ENCODE peak calls at places on chromosomes 5 and 9, in six cellular contexts. One of them, this sample, is unnamed.

GRCh38 chr5:145937432-145938250 is 1.3 kb downstream of the SH3RF2 start:
- DNase-seq in left kidney: no peak
- DNase-seq in tibial artery: no peak
- DNase-seq in HCEC 1CT: peak
- DNase-seq in NCI-H2081: no peak
- DNase-seq in naive thymus-derived CD8-positive, alpha-beta T cell: no peak
- DNase-seq in this sample: peak

GRCh38 chr5:149765932-149766331 is 35.8 kb downstream of the PPARGC1B start:
- DNase-seq in left kidney: no peak
- DNase-seq in tibial artery: no peak
- DNase-seq in HCEC 1CT: peak
- DNase-seq in NCI-H2081: no peak
- DNase-seq in naive thymus-derived CD8-positive, alpha-beta T cell: no peak
- DNase-seq in this sample: no peak

GRCh38 chr5:119287547-119288073 is 68.2 kb upstream of the TNFAIP8 start:
- DNase-seq in left kidney: no peak
- DNase-seq in tibial artery: no peak
- DNase-seq in HCEC 1CT: no peak
- DNase-seq in NCI-H2081: no peak
- DNase-seq in naive thymus-derived CD8-positive, alpha-beta T cell: peak
- DNase-seq in this sample: no peak

GRCh38 chr9:118928723-118929122 is 440.5 kb downstream of the BRINP1 start:
- DNase-seq in left kidney: no peak
- DNase-seq in tibial artery: no peak
- DNase-seq in HCEC 1CT: no peak
- DNase-seq in NCI-H2081: no peak
- DNase-seq in naive thymus-derived CD8-positive, alpha-beta T cell: no peak
- DNase-seq in this sample: no peak

GRCh38 chr5:143182901-143183820 is 220.3 kb downstream of the NR3C1 start:
- DNase-seq in left kidney: no peak
- DNase-seq in tibial artery: peak
- DNase-seq in HCEC 1CT: no peak
- DNase-seq in NCI-H2081: no peak
- DNase-seq in naive thymus-derived CD8-positive, alpha-beta T cell: no peak
- DNase-seq in this sample: no peak

GRCh38 chr5:88644676-88645075 is 238.3 kb downstream of the MEF2C start:
- DNase-seq in left kidney: no peak
- DNase-seq in tibial artery: no peak
- DNase-seq in HCEC 1CT: no peak
- DNase-seq in NCI-H2081: no peak
- DNase-seq in naive thymus-derived CD8-positive, alpha-beta T cell: no peak
- DNase-seq in this sample: no peak

GRCh38 chr9:79060726-79061125 is 511.0 kb upstream of the TLE4 start:
- DNase-seq in left kidney: no peak
- DNase-seq in tibial artery: no peak
- DNase-seq in HCEC 1CT: peak
- DNase-seq in NCI-H2081: no peak
- DNase-seq in naive thymus-derived CD8-positive, alpha-beta T cell: no peak
- DNase-seq in this sample: no peak

GRCh38 chr9:18208166-18209059 is 265.5 kb upstream of the ADAMTSL1 start:
- DNase-seq in left kidney: peak
- DNase-seq in tibial artery: no peak
- DNase-seq in HCEC 1CT: peak
- DNase-seq in NCI-H2081: peak
- DNase-seq in naive thymus-derived CD8-positive, alpha-beta T cell: no peak
- DNase-seq in this sample: peak

GRCh38 chr5:9782806-9783560 is 152.8 kb upstream of the TAS2R1 start:
- DNase-seq in left kidney: peak
- DNase-seq in tibial artery: no peak
- DNase-seq in HCEC 1CT: no peak
- DNase-seq in NCI-H2081: no peak
- DNase-seq in naive thymus-derived CD8-positive, alpha-beta T cell: no peak
- DNase-seq in this sample: no peak

GRCh38 chr5:72630056-72630455 is 122.8 kb upstream of the ZNF366 start:
- DNase-seq in left kidney: no peak
- DNase-seq in tibial artery: no peak
- DNase-seq in HCEC 1CT: no peak
- DNase-seq in NCI-H2081: no peak
- DNase-seq in naive thymus-derived CD8-positive, alpha-beta T cell: no peak
- DNase-seq in this sample: no peak

This sample was measured in retina.